ENCODE peak calls at places on chromosomes 12 and 14, in ten cellular contexts. M, W, Y, Q, C, X, J, K, D and H are unnamed samples.

GRCh38 chr14:105384605-105385321 is 13.6 kb upstream of the TEX22 start:
- DNase-seq in X (no peak), C (no peak), D (no peak), W (no peak), Q (no peak), K (no peak), J (no peak), Y (no peak), M (no peak), H (no peak)

GRCh38 chr14:95300002-95300696 is 19.6 kb downstream of the CLMN start:
- DNase-seq in C (no peak), W (no peak), Y (no peak), J (no peak), X (no peak), Q (no peak), D (no peak), K (no peak), M (no peak), H (no peak)

GRCh38 chr12:113820310-113820709 is 145.8 kb downstream of the RBM19 start:
- DNase-seq in D (no peak), J (no peak), Y (no peak), W (no peak), C (no peak), X (no peak), K (no peak), Q (no peak), M (no peak), H (no peak)

GRCh38 chr12:85138833-85139232 is 102.7 kb downstream of the LRRIQ1 start:
- DNase-seq in W (no peak), C (no peak), J (no peak), Y (no peak), M (no peak), Q (no peak), D (no peak), K (no peak), X (no peak), H (no peak)

GRCh38 chr12:131803995-131804521 is 24.1 kb upstream of the MMP17 start:
- DNase-seq in W (no peak), K (peak), C (no peak), D (no peak), Y (no peak), M (no peak), X (no peak), Q (no peak), J (no peak), H (no peak)

GRCh38 chr12:64813733-64814132 is 10.7 kb upstream of the TBC1D30 start:
- DNase-seq in M (no peak), Y (no peak), W (peak), K (no peak), D (no peak), J (no peak), C (no peak), Q (no peak), X (no peak), H (no peak)

GRCh38 chr12:46920503-46920902 is 94.7 kb upstream of the SLC38A4 start:
- DNase-seq in W (no peak), K (no peak), D (no peak), M (no peak), X (no peak), J (no peak), Y (no peak), Q (no peak), C (no peak), H (no peak)

GRCh38 chr12:70045514-70045913 is 197.7 kb upstream of the CNOT2 start:
- DNase-seq in J (no peak), Q (no peak), K (no peak), W (no peak), M (no peak), C (no peak), X (no peak), Y (no peak), D (no peak), H (no peak)

GRCh38 chr12:23503544-23503943 is 445.9 kb downstream of the SOX5 start:
- DNase-seq in Y (no peak), X (no peak), W (no peak), M (no peak), C (no peak), J (no peak), Q (no peak), D (no peak), K (no peak), H (no peak)

GRCh38 chr12:30437044-30437443 is 258.6 kb downstream of the IPO8 start:
- DNase-seq in M (no peak), X (no peak), Y (no peak), K (no peak), C (no peak), J (no peak), Q (no peak), W (no peak), D (no peak), H (no peak)

GRCh38 chr12:12749433-12749832 is 32.3 kb downstream of the CDKN1B start:
- DNase-seq in K (peak), J (no peak), M (no peak), X (no peak), D (peak), Y (no peak), W (no peak), Q (no peak), C (no peak), H (no peak)

GRCh38 chr12:124036117-124037109 is 63.4 kb downstream of the ZNF664 start:
- DNase-seq in Q (peak), X (no peak), M (peak), K (peak), C (peak), Y (peak), D (no peak), J (peak), W (peak), H (no peak)

GRCh38 chr12:100404769-100405407 is 48.0 kb downstream of the SLC17A8 start:
- DNase-seq in M (no peak), Y (peak), D (no peak), X (no peak), Q (no peak), C (peak), J (peak), K (peak), W (no peak), H (no peak)

GRCh38 chr14:43116341-43116740 is 1390.7 kb downstream of the FSCB start:
- DNase-seq in M (no peak), C (no peak), X (no peak), Q (no peak), D (no peak), Y (no peak), W (no peak), K (no peak), J (no peak), H (no peak)

GRCh38 chr14:70086685-70087379 is 101.9 kb downstream of the SLC8A3 start:
- DNase-seq in M (no peak), J (no peak), Y (no peak), D (no peak), Q (no peak), K (peak), C (peak), W (no peak), X (no peak), H (no peak)

GRCh38 chr14:77961853-77962580 is 162.1 kb downstream of the ADCK1 start:
- DNase-seq in Q (no peak), Y (no peak), J (no peak), D (no peak), X (no peak), K (no peak), C (no peak), W (no peak), M (no peak), H (no peak)

GRCh38 chr12:13973981-13974380 is 7.4 kb downstream of the GRIN2B start:
- DNase-seq in Q (no peak), C (no peak), J (no peak), K (no peak), X (no peak), Y (no peak), M (no peak), D (no peak), W (no peak), H (no peak)

GRCh38 chr14:101603096-101603495 is 41.8 kb downstream of the DIO3 start:
- DNase-seq in D (no peak), Q (no peak), C (no peak), K (no peak), J (peak), W (no peak), M (no peak), Y (no peak), X (no peak), H (no peak)

GRCh38 chr14:76947838-76948184 is 80.7 kb downstream of the IRF2BPL start:
- DNase-seq in Q (no peak), D (no peak), J (no peak), X (no peak), W (no peak), C (no peak), K (no peak), M (no peak), Y (no peak), H (no peak)

GRCh38 chr12:40141996-40142395 is 36.1 kb upstream of the SLC2A13 start:
- DNase-seq in W (no peak), X (no peak), Y (no peak), Q (no peak), M (no peak), J (no peak), D (no peak), K (no peak), C (no peak), H (no peak)

GRCh38 chr12:51891843-51892242 is 3.9 kb downstream of the ANKRD33 start:
- DNase-seq in K (peak), Y (no peak), W (no peak), Q (no peak), M (no peak), D (no peak), X (no peak), C (peak), J (no peak), H (no peak)

GRCh38 chr12:41212625-41213024 is 24.5 kb downstream of the PDZRN4 start:
- DNase-seq in X (no peak), W (no peak), D (no peak), K (no peak), Y (no peak), Q (no peak), J (no peak), C (no peak), M (no peak), H (no peak)

GRCh38 chr14:64844272-64844671 is 35.4 kb downstream of the SPTB start:
- DNase-seq in J (no peak), D (no peak), W (no peak), Q (no peak), K (no peak), Y (no peak), C (no peak), X (no peak), M (no peak), H (no peak)

GRCh38 chr14:69133206-69134125 is 19.5 kb downstream of the DCAF5 start:
- DNase-seq in J (peak), D (no peak), X (no peak), C (no peak), Q (no peak), W (no peak), K (peak), M (no peak), Y (peak), H (no peak)

GRCh38 chr12:29691146-29691854 is 92.4 kb downstream of the TMTC1 start:
- DNase-seq in Q (no peak), J (no peak), M (no peak), W (no peak), D (no peak), C (no peak), X (no peak), K (no peak), Y (no peak), H (no peak)

GRCh38 chr14:56874375-56874774 is 64.1 kb upstream of the OTX2 start:
- DNase-seq in X (no peak), Q (no peak), Y (no peak), M (no peak), C (peak), W (no peak), J (no peak), K (no peak), D (no peak), H (no peak)

GRCh38 chr12:124411291-124411878 is 116.5 kb downstream of the RFLNA start:
- DNase-seq in K (peak), C (no peak), Y (no peak), W (peak), D (peak), J (no peak), M (no peak), Q (no peak), X (no peak), H (no peak)

GRCh38 chr14:50311974-50312733 is at the start of the genes DMAC2L and L2HGDH:
- DNase-seq in X (peak), W (peak), K (peak), M (peak), D (peak), Q (peak), J (peak), C (peak), Y (peak), H (peak)

GRCh38 chr12:73106296-73106695 is 834.1 kb downstream of the TRHDE start:
- DNase-seq in X (no peak), D (no peak), J (no peak), M (no peak), Q (no peak), C (no peak), W (no peak), Y (no peak), K (no peak), H (no peak)

GRCh38 chr12:124694846-124695497 is 127.6 kb upstream of the NCOR2 start:
- DNase-seq in Q (no peak), J (no peak), D (peak), Y (no peak), X (no peak), M (no peak), K (no peak), W (no peak), C (no peak), H (no peak)

GRCh38 chr14:33081259-33081658 is 142.6 kb downstream of the NPAS3 start:
- DNase-seq in D (no peak), M (peak), J (no peak), Q (no peak), W (no peak), C (no peak), K (no peak), X (no peak), Y (no peak), H (no peak)

GRCh38 chr12:25884024-25884919 is 74.2 kb upstream of the RASSF8 start:
- DNase-seq in Y (no peak), X (no peak), K (no peak), Q (no peak), W (no peak), C (no peak), M (no peak), J (no peak), D (no peak), H (no peak)

GRCh38 chr14:71403673-71404072 is 496.4 kb downstream of the PCNX1 start:
- DNase-seq in J (no peak), C (peak), K (no peak), D (no peak), M (no peak), X (no peak), W (no peak), Y (peak), Q (no peak), H (no peak)

GRCh38 chr12:9086087-9086486 is 29.6 kb downstream of the A2M start:
- DNase-seq in X (no peak), C (no peak), D (no peak), K (no peak), J (no peak), Q (no peak), Y (no peak), M (no peak), W (no peak), H (no peak)

GRCh38 chr12:91172051-91172450 is 10.6 kb downstream of the DCN start:
- DNase-seq in D (no peak), Q (no peak), C (no peak), Y (no peak), W (no peak), K (no peak), X (no peak), M (no peak), J (no peak), H (no peak)